ENCODE peak calls at places on chromosomes 12 and 14, in ten cellular contexts. One of them, this sample, is unnamed.

GRCh38 chr12:115371711-115372110 is 687.7 kb upstream of the TBX3 start:
- DNase-seq in heart left ventricle: no peak
- DNase-seq in GM12865: no peak
- DNase-seq in stomach: no peak
- DNase-seq in CD8-positive, alpha-beta T cell: no peak
- DNase-seq in GM10248: no peak
- DNase-seq in lung: no peak
- DNase-seq in transverse colon: no peak
- DNase-seq in CD4-positive, alpha-beta T cell: no peak
- DNase-seq in NB4: no peak
- DNase-seq in this sample: no peak

GRCh38 chr14:77886010-77886409 is 86.1 kb downstream of the ADCK1 start:
- DNase-seq in transverse colon: no peak
- DNase-seq in lung: no peak
- DNase-seq in GM12865: no peak
- DNase-seq in heart left ventricle: no peak
- DNase-seq in GM10248: no peak
- DNase-seq in NB4: no peak
- DNase-seq in stomach: no peak
- DNase-seq in CD8-positive, alpha-beta T cell: no peak
- DNase-seq in CD4-positive, alpha-beta T cell: no peak
- DNase-seq in this sample: no peak

GRCh38 chr14:35594616-35595015 is 60.7 kb downstream of the INSM2 start:
- DNase-seq in CD4-positive, alpha-beta T cell: no peak
- DNase-seq in stomach: no peak
- DNase-seq in lung: no peak
- DNase-seq in CD8-positive, alpha-beta T cell: no peak
- DNase-seq in NB4: no peak
- DNase-seq in GM12865: no peak
- DNase-seq in transverse colon: no peak
- DNase-seq in heart left ventricle: no peak
- DNase-seq in GM10248: no peak
- DNase-seq in this sample: no peak

GRCh38 chr14:94397899-94398479 is 9.6 kb upstream of the SERPINA1 start:
- DNase-seq in transverse colon: no peak
- DNase-seq in lung: no peak
- DNase-seq in CD8-positive, alpha-beta T cell: no peak
- DNase-seq in stomach: no peak
- DNase-seq in NB4: no peak
- DNase-seq in heart left ventricle: no peak
- DNase-seq in GM10248: no peak
- DNase-seq in GM12865: no peak
- DNase-seq in CD4-positive, alpha-beta T cell: no peak
- DNase-seq in this sample: no peak

GRCh38 chr12:42468853-42469252 is 120.7 kb downstream of the PRICKLE1 start:
- DNase-seq in heart left ventricle: no peak
- DNase-seq in CD4-positive, alpha-beta T cell: no peak
- DNase-seq in CD8-positive, alpha-beta T cell: no peak
- DNase-seq in transverse colon: no peak
- DNase-seq in stomach: no peak
- DNase-seq in GM10248: no peak
- DNase-seq in GM12865: no peak
- DNase-seq in lung: no peak
- DNase-seq in NB4: peak
- DNase-seq in this sample: no peak

GRCh38 chr14:32564591-32564990 is 235.5 kb downstream of the AKAP6 start:
- DNase-seq in CD8-positive, alpha-beta T cell: no peak
- DNase-seq in heart left ventricle: no peak
- DNase-seq in lung: no peak
- DNase-seq in stomach: no peak
- DNase-seq in GM10248: no peak
- DNase-seq in transverse colon: no peak
- DNase-seq in NB4: peak
- DNase-seq in GM12865: peak
- DNase-seq in CD4-positive, alpha-beta T cell: no peak
- DNase-seq in this sample: no peak

GRCh38 chr12:117850048-117850447 is 118.7 kb downstream of the KSR2 start:
- DNase-seq in lung: no peak
- DNase-seq in GM12865: peak
- DNase-seq in heart left ventricle: no peak
- DNase-seq in CD8-positive, alpha-beta T cell: no peak
- DNase-seq in NB4: peak
- DNase-seq in transverse colon: no peak
- DNase-seq in GM10248: peak
- DNase-seq in stomach: no peak
- DNase-seq in CD4-positive, alpha-beta T cell: no peak
- DNase-seq in this sample: no peak

GRCh38 chr12:26017484-26018211 is 59.2 kb downstream of the RASSF8 start:
- DNase-seq in GM12865: peak
- DNase-seq in CD4-positive, alpha-beta T cell: no peak
- DNase-seq in lung: no peak
- DNase-seq in GM10248: peak
- DNase-seq in NB4: peak
- DNase-seq in heart left ventricle: no peak
- DNase-seq in CD8-positive, alpha-beta T cell: no peak
- DNase-seq in transverse colon: no peak
- DNase-seq in stomach: no peak
- DNase-seq in this sample: no peak

GRCh38 chr14:67425603-67426002 is 13.6 kb upstream of the PLEK2 start:
- DNase-seq in lung: no peak
- DNase-seq in CD8-positive, alpha-beta T cell: no peak
- DNase-seq in CD4-positive, alpha-beta T cell: no peak
- DNase-seq in stomach: no peak
- DNase-seq in NB4: no peak
- DNase-seq in GM10248: no peak
- DNase-seq in transverse colon: no peak
- DNase-seq in heart left ventricle: no peak
- DNase-seq in GM12865: no peak
- DNase-seq in this sample: no peak

GRCh38 chr12:108392284-108392683 is 53.2 kb upstream of the CMKLR1 start:
- DNase-seq in GM10248: no peak
- DNase-seq in CD4-positive, alpha-beta T cell: no peak
- DNase-seq in lung: no peak
- DNase-seq in heart left ventricle: no peak
- DNase-seq in stomach: no peak
- DNase-seq in GM12865: no peak
- DNase-seq in CD8-positive, alpha-beta T cell: no peak
- DNase-seq in transverse colon: no peak
- DNase-seq in NB4: no peak
- DNase-seq in this sample: no peak

GRCh38 chr12:73445658-73446324 is 1091.8 kb upstream of the ATXN7L3B start:
- DNase-seq in CD4-positive, alpha-beta T cell: no peak
- DNase-seq in heart left ventricle: no peak
- DNase-seq in GM12865: no peak
- DNase-seq in NB4: no peak
- DNase-seq in stomach: no peak
- DNase-seq in GM10248: no peak
- DNase-seq in transverse colon: no peak
- DNase-seq in CD8-positive, alpha-beta T cell: no peak
- DNase-seq in lung: no peak
- DNase-seq in this sample: no peak

GRCh38 chr14:91228112-91229004 is 16.1 kb downstream of the GPR68 start:
- DNase-seq in CD8-positive, alpha-beta T cell: peak
- DNase-seq in heart left ventricle: no peak
- DNase-seq in transverse colon: no peak
- DNase-seq in CD4-positive, alpha-beta T cell: peak
- DNase-seq in lung: no peak
- DNase-seq in GM10248: peak
- DNase-seq in NB4: peak
- DNase-seq in GM12865: peak
- DNase-seq in stomach: no peak
- DNase-seq in this sample: no peak

GRCh38 chr14:45526715-45527549 is 273.9 kb upstream of the MIS18BP1 start:
- DNase-seq in NB4: peak
- DNase-seq in lung: no peak
- DNase-seq in CD8-positive, alpha-beta T cell: no peak
- DNase-seq in CD4-positive, alpha-beta T cell: no peak
- DNase-seq in GM10248: peak
- DNase-seq in GM12865: peak
- DNase-seq in transverse colon: no peak
- DNase-seq in heart left ventricle: no peak
- DNase-seq in stomach: peak
- DNase-seq in this sample: no peak

GRCh38 chr12:96677363-96677762 is 188.0 kb downstream of the CFAP54 start:
- DNase-seq in GM12865: no peak
- DNase-seq in CD8-positive, alpha-beta T cell: no peak
- DNase-seq in transverse colon: no peak
- DNase-seq in NB4: no peak
- DNase-seq in CD4-positive, alpha-beta T cell: no peak
- DNase-seq in lung: no peak
- DNase-seq in heart left ventricle: no peak
- DNase-seq in GM10248: no peak
- DNase-seq in stomach: no peak
- DNase-seq in this sample: no peak

GRCh38 chr12:113190761-113191160 is 5.2 kb downstream of the RITA1 start:
- DNase-seq in GM12865: peak
- DNase-seq in CD4-positive, alpha-beta T cell: no peak
- DNase-seq in heart left ventricle: no peak
- DNase-seq in GM10248: no peak
- DNase-seq in CD8-positive, alpha-beta T cell: no peak
- DNase-seq in stomach: no peak
- DNase-seq in lung: no peak
- DNase-seq in transverse colon: no peak
- DNase-seq in NB4: peak
- DNase-seq in this sample: no peak

GRCh38 chr14:91369628-91370445 is 47.8 kb downstream of the CCDC88C start:
- DNase-seq in GM10248: peak
- DNase-seq in NB4: no peak
- DNase-seq in GM12865: peak
- DNase-seq in lung: peak
- DNase-seq in stomach: no peak
- DNase-seq in transverse colon: no peak
- DNase-seq in heart left ventricle: no peak
- DNase-seq in CD4-positive, alpha-beta T cell: no peak
- DNase-seq in CD8-positive, alpha-beta T cell: no peak
- DNase-seq in this sample: no peak

GRCh38 chr12:72075401-72075800 is 136.8 kb downstream of the TPH2 start:
- DNase-seq in NB4: no peak
- DNase-seq in heart left ventricle: no peak
- DNase-seq in GM12865: no peak
- DNase-seq in stomach: no peak
- DNase-seq in lung: no peak
- DNase-seq in CD8-positive, alpha-beta T cell: no peak
- DNase-seq in transverse colon: no peak
- DNase-seq in CD4-positive, alpha-beta T cell: no peak
- DNase-seq in GM10248: no peak
- DNase-seq in this sample: no peak

GRCh38 chr12:4379410-4379809 is at the start of gene FGF23:
- DNase-seq in NB4: no peak
- DNase-seq in lung: no peak
- DNase-seq in CD4-positive, alpha-beta T cell: no peak
- DNase-seq in heart left ventricle: no peak
- DNase-seq in stomach: no peak
- DNase-seq in CD8-positive, alpha-beta T cell: no peak
- DNase-seq in GM12865: no peak
- DNase-seq in transverse colon: no peak
- DNase-seq in GM10248: no peak
- DNase-seq in this sample: no peak

GRCh38 chr12:69894800-69895199 is 69.8 kb downstream of the MYRFL start:
- DNase-seq in transverse colon: no peak
- DNase-seq in GM10248: no peak
- DNase-seq in heart left ventricle: no peak
- DNase-seq in lung: no peak
- DNase-seq in CD8-positive, alpha-beta T cell: no peak
- DNase-seq in stomach: no peak
- DNase-seq in GM12865: no peak
- DNase-seq in CD4-positive, alpha-beta T cell: no peak
- DNase-seq in NB4: no peak
- DNase-seq in this sample: no peak

GRCh38 chr12:38384816-38385491 is 68.4 kb downstream of the ALG10B start:
- DNase-seq in CD8-positive, alpha-beta T cell: no peak
- DNase-seq in CD4-positive, alpha-beta T cell: no peak
- DNase-seq in GM12865: no peak
- DNase-seq in NB4: peak
- DNase-seq in lung: no peak
- DNase-seq in transverse colon: no peak
- DNase-seq in GM10248: no peak
- DNase-seq in heart left ventricle: no peak
- DNase-seq in stomach: no peak
- DNase-seq in this sample: no peak
- TF ChIP-seq CTCF in CD8-positive, alpha-beta T cell: no peak
- TF ChIP-seq CTCF in CD4-positive, alpha-beta T cell: no peak
- TF ChIP-seq CTCF in GM12865: no peak
- TF ChIP-seq CTCF in NB4: no peak
- TF ChIP-seq CTCF in lung: no peak
- TF ChIP-seq CTCF in transverse colon: no peak
- TF ChIP-seq CTCF in GM10248: no peak
- TF ChIP-seq CTCF in heart left ventricle: no peak
- TF ChIP-seq CTCF in stomach: no peak
- TF ChIP-seq CTCF in this sample: no peak

DNA sequence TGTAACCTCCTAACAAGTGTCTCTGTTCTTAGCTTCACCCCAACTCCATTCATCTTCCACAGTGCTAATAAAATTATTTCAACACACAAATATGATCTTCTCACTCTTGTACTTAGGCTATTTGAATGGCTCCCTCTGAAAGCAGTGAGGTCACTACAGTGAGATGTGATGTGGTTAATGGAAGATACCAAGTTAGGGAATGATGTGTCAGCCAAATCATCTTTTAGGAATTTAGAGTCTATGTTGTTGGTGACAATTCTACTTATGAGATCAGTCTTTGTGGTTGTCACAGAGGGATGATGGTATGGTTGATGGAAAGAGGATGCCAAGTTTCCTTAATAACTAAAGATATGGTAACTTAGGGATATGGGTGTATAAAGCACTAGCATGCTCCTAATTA is 57.6 kb downstream of the POLR3B start:
- DNase-seq in heart left ventricle: no peak
- DNase-seq in CD4-positive, alpha-beta T cell: no peak
- DNase-seq in NB4: no peak
- DNase-seq in stomach: no peak
- DNase-seq in lung: no peak
- DNase-seq in CD8-positive, alpha-beta T cell: no peak
- DNase-seq in transverse colon: no peak
- DNase-seq in GM10248: no peak
- DNase-seq in GM12865: no peak
- DNase-seq in this sample: no peak
- TF ChIP-seq CTCF in heart left ventricle: no peak
- TF ChIP-seq CTCF in CD4-positive, alpha-beta T cell: no peak
- TF ChIP-seq CTCF in NB4: no peak
- TF ChIP-seq CTCF in stomach: no peak
- TF ChIP-seq CTCF in lung: no peak
- TF ChIP-seq CTCF in CD8-positive, alpha-beta T cell: no peak
- TF ChIP-seq CTCF in transverse colon: no peak
- TF ChIP-seq CTCF in GM10248: no peak
- TF ChIP-seq CTCF in GM12865: no peak
- TF ChIP-seq CTCF in this sample: no peak

GRCh38 chr14:25537846-25538455 is 488.0 kb upstream of the STXBP6 start:
- DNase-seq in lung: no peak
- DNase-seq in CD8-positive, alpha-beta T cell: no peak
- DNase-seq in transverse colon: peak
- DNase-seq in heart left ventricle: no peak
- DNase-seq in CD4-positive, alpha-beta T cell: no peak
- DNase-seq in GM10248: no peak
- DNase-seq in GM12865: peak
- DNase-seq in stomach: peak
- DNase-seq in NB4: peak
- DNase-seq in this sample: no peak
- TF ChIP-seq CTCF in lung: no peak
- TF ChIP-seq CTCF in CD8-positive, alpha-beta T cell: no peak
- TF ChIP-seq CTCF in transverse colon: peak
- TF ChIP-seq CTCF in heart left ventricle: peak
- TF ChIP-seq CTCF in CD4-positive, alpha-beta T cell: no peak
- TF ChIP-seq CTCF in GM10248: peak
- TF ChIP-seq CTCF in GM12865: peak
- TF ChIP-seq CTCF in stomach: peak
- TF ChIP-seq CTCF in NB4: peak
- TF ChIP-seq CTCF in this sample: peak

GRCh38 chr12:125773033-125773432 is 707.8 kb downstream of the AACS start:
- DNase-seq in heart left ventricle: no peak
- DNase-seq in GM10248: peak
- DNase-seq in CD4-positive, alpha-beta T cell: no peak
- DNase-seq in transverse colon: no peak
- DNase-seq in stomach: no peak
- DNase-seq in GM12865: peak
- DNase-seq in lung: no peak
- DNase-seq in NB4: peak
- DNase-seq in CD8-positive, alpha-beta T cell: no peak
- DNase-seq in this sample: no peak
- TF ChIP-seq CTCF in heart left ventricle: no peak
- TF ChIP-seq CTCF in GM10248: peak
- TF ChIP-seq CTCF in CD4-positive, alpha-beta T cell: no peak
- TF ChIP-seq CTCF in transverse colon: no peak
- TF ChIP-seq CTCF in stomach: no peak
- TF ChIP-seq CTCF in GM12865: peak
- TF ChIP-seq CTCF in lung: no peak
- TF ChIP-seq CTCF in NB4: peak
- TF ChIP-seq CTCF in CD8-positive, alpha-beta T cell: no peak
- TF ChIP-seq CTCF in this sample: peak